ENCODE peak calls at places on chromosomes 16 and 17, in four cellular contexts. X, H, A and G are unnamed samples.

GRCh38 chr16:3401719-3402397 is 843 bp downstream of the ZNF174 start:
- DNase-seq in A (no peak), H (peak), X (no peak), G (peak)

GRCh38 chr17:44971776-44972483 is 3.8 kb upstream of the C1QL1 start:
- DNase-seq in X (no peak), A (no peak), H (no peak), G (no peak)

GRCh38 chr17:28746611-28747045 is 2.8 kb downstream of the TRAF4 start:
- DNase-seq in A (no peak), H (no peak), X (no peak), G (no peak)

GRCh38 chr16:85369741-85370528 is 243.2 kb upstream of the GSE1 start:
- DNase-seq in A (no peak), X (no peak), H (peak), G (peak)

GRCh38 chr17:4645642-4646041 is 4.2 kb upstream of the ALOX15 start:
- DNase-seq in H (no peak), X (no peak), A (no peak), G (no peak)

GRCh38 chr16:17282247-17282646 is 188.5 kb downstream of the XYLT1 start:
- DNase-seq in X (no peak), H (no peak), A (no peak), G (no peak)

GRCh38 chr16:64450170-64450569 is 671.7 kb downstream of the CDH11 start:
- DNase-seq in H (no peak), X (no peak), A (no peak), G (no peak)

GRCh38 chr17:68182940-68183551 is 64.8 kb upstream of the AMZ2 start:
- DNase-seq in A (no peak), H (no peak), X (no peak), G (peak)

GRCh38 chr17:29931253-29931932 is 1.4 kb upstream of the SSH2 start:
- DNase-seq in X (no peak), A (peak), H (peak), G (peak)

DNA sequence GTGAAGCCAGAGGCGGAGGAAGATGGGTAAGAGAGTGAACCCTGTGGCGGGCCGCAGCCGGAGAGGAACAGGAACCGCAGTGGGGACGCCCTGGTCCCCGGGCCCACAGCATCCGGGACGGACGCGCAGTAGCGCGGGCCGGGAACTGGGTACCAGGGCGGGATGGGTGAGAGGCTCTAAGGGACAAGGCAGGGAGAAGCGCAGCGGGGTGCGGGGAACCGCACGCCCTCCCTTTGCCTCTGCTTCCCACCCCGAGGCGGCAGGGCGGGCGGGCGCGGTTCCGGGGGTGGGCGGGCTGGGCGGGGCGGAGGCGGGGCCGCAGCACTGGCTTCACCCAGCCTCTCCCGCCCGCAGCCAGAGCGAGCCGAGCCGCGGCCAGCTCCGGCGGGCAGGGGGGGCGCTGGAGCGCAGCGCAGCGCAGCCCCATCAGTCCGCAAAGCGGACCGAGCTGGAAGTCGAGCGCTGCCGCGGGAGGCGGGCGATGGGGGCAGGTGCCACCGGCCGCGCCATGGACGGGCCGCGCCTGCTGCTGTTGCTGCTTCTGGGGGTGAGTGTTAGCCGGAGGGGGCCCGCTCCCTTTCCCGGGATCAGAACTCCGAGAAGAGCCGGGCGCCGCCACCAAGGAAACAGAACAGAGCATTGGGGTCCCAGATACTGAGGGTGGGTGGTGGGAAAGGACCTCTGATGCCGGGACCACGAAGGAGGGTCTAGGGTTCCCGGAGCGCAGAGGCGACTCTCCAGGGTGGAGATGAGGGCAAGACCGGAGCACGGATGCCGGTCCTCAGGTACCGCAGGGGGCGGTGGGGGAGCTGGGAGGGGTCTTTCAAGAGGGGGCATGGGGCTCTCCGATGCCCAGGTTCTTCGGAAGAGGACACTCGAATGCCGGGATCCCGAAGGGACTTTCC is at the start of gene NGFR:
- DNase-seq in A (no peak), H (peak), X (no peak), G (no peak)
- TF ChIP-seq HDAC6 in A (no peak), H (no peak), X (no peak), G (no peak)

GRCh38 chr16:38941-39892 is 14.2 kb downstream of the POLR3K start:
- DNase-seq in H (no peak), A (peak), X (no peak), G (no peak)
- TF ChIP-seq CEBPB in H (peak), A (no peak), X (no peak), G (peak)

DNA sequence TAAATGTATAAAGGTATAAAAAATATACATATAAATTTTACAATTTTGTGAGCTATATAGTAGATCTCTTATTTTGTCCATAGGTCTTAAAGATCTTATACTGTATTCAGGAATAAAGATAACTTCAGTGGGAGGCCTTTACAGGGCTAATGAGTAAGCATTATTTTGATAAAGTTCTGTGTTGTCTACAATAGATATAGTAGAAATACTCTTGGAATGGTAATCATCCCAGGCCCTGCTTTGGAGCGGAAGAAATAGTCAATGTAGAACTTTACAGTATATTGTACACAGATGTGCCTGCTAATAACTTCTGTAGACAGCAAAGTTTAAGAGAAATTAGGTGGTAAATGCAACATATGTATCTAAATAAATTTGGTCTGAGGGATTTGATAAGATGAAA is 42.6 kb downstream of the TENT4B start:
- DNase-seq in X (no peak), H (no peak), A (no peak), G (no peak)
- TF ChIP-seq HDAC6 in X (no peak), H (no peak), A (no peak), G (no peak)

GRCh38 chr17:76402711-76403110 is 18.3 kb downstream of the SPHK1 start:
- DNase-seq in A (no peak), X (no peak), H (no peak), G (no peak)

GRCh38 chr17:76397687-76398522 is 13.5 kb downstream of the SPHK1 start:
- DNase-seq in X (peak), H (peak), A (peak), G (peak)

GRCh38 chr17:76398523-76399174 is 14.2 kb downstream of the SPHK1 start:
- DNase-seq in H (no peak), A (no peak), X (no peak), G (no peak)

GRCh38 chr17:76397184-76397583 is 12.8 kb downstream of the SPHK1 start:
- DNase-seq in X (no peak), H (no peak), A (no peak), G (no peak)

GRCh38 chr17:76399175-76400172 is 15.1 kb downstream of the SPHK1 start:
- DNase-seq in H (no peak), X (no peak), A (no peak), G (no peak)
- TF ChIP-seq CEBPB in H (no peak), X (no peak), A (no peak), G (no peak)

DNA sequence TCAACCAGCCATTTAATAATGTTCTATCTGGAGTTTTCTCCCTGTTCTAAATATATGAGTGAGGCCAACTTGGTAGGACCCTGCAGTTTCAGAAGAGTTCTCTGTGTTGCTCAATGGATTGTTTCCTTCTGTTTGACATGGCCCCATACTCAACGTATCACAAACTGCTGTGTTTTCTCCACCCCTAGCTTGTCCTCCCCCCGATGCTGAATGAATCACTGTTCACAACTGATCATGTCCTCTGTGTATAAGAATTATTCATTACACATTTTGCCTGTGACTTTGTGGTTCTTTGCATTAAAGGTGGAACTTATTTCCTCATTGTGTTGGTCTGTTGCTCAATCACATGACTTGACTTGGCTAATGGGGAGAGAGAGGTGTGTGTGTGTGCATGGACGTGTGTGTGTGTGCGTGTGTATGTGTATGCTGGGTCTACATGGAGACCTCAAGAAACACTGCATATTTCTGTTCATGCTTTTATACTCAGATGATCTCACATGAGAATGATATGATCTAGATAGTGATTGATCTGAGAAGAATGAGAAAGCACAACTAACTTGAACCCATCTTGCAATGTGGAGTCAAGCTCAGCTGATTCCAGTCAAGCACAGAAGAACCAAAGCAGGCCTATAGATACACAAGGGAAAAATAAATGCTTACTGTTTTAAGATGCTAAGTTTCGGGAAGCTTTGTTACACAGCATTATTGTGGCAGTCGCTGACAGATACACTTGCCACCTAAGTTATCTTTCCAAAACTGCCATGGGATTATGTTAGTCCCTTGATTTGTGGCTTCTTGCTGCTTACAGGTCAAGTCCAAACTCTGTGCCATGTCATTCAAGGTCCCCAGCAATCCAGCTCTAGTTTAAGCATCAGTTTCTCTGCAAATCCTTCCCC is 167.8 kb upstream of the ZFHX3 start:
- DNase-seq in X (no peak), H (no peak), A (no peak), G (no peak)
- TF ChIP-seq HDAC6 in X (no peak), H (no peak), A (no peak), G (no peak)